ENCODE peak calls at places on chromosomes 5 and 9, in five cellular contexts. W, R, E, K and N are unnamed samples.
A peak's percentile ranks its signal among the peaks of the same experiment; 100 is the strongest.

GRCh38 chr9:112921549-112921948 is 30.9 kb upstream of the SLC46A2 start:
- DNase-seq in W (no peak), R (peak; percentile 38), E (peak; percentile 72), K (no peak), N (peak; percentile 60)

GRCh38 chr9:117734523-117735314 is 30.5 kb downstream of the TLR4 start:
- DNase-seq in W (no peak), R (no peak), E (peak; percentile 33), K (no peak), N (no peak)

GRCh38 chr5:66582499-66582898 is 13.7 kb upstream of the MAST4 start:
- DNase-seq in W (no peak), R (no peak), E (peak; percentile 65), K (no peak), N (no peak)

GRCh38 chr9:98944130-98945074 is 695 bp downstream of the COL15A1 start:
- DNase-seq in W (no peak), R (no peak), E (peak; percentile 21), K (no peak), N (no peak)

GRCh38 chr5:168818586-168818985 is 239.4 kb upstream of the PANK3 start:
- DNase-seq in W (no peak), R (no peak), E (no peak), K (no peak), N (no peak)

GRCh38 chr5:74212336-74212735 is 428.2 kb downstream of the ENC1 start:
- DNase-seq in W (no peak), R (peak; percentile 39), E (peak; percentile 46), K (no peak), N (peak; percentile 56)

GRCh38 chr5:130286971-130287370 is 382.7 kb downstream of the CHSY3 start:
- DNase-seq in W (no peak), R (no peak), E (peak; percentile 63), K (no peak), N (no peak)

GRCh38 chr9:84207443-84208032 is 133.0 kb downstream of the SLC28A3 start:
- DNase-seq in W (no peak), R (no peak), E (peak; percentile 56), K (no peak), N (no peak)

GRCh38 chr9:935348-935965 is 41.0 kb upstream of the DMRT3 start:
- DNase-seq in W (no peak), R (no peak), E (peak; percentile 15), K (no peak), N (no peak)

GRCh38 chr9:764105-764524 is 77.4 kb upstream of the DMRT1 start:
- DNase-seq in W (peak; percentile 71), R (peak; percentile 75), E (peak; percentile 68), K (peak; percentile 35), N (peak; percentile 84)

GRCh38 chr5:51471642-51472041 is 88.4 kb downstream of the ISL1 start:
- DNase-seq in W (no peak), R (no peak), E (no peak), K (no peak), N (no peak)

GRCh38 chr5:51465165-51465564 is 81.9 kb downstream of the ISL1 start:
- DNase-seq in W (peak; percentile 26), R (no peak), E (no peak), K (no peak), N (no peak)

GRCh38 chr5:51466214-51466613 is 83.0 kb downstream of the ISL1 start:
- DNase-seq in W (no peak), R (no peak), E (no peak), K (no peak), N (no peak)

GRCh38 chr5:51472472-51472871 is 89.2 kb downstream of the ISL1 start:
- DNase-seq in W (no peak), R (no peak), E (no peak), K (no peak), N (no peak)

DNA sequence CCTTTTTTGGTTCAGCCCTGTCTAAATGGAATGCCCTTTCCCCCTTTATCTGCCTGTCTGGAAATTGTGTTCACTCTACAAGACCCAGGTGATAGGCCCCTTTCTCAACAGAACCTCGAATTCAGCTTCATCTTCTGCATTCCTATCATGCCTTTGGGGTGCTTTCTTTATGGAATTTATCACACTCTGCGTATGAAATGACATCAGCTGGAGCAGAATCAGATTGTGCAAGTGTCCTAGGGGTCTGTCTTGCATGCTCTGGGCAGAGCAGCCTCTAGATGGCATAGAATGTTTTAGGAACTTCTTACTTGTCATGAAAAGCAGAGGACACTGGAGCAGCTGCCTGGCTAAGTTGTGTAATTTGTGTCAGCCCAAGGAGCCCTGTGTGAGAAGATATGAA is 84.9 kb downstream of the ISL1 start:
- DNase-seq in W (no peak), R (no peak), E (no peak), K (no peak), N (no peak)
- TF ChIP-seq CTCF in W (no peak), R (no peak), E (no peak), K (no peak), N (no peak)

DNA sequence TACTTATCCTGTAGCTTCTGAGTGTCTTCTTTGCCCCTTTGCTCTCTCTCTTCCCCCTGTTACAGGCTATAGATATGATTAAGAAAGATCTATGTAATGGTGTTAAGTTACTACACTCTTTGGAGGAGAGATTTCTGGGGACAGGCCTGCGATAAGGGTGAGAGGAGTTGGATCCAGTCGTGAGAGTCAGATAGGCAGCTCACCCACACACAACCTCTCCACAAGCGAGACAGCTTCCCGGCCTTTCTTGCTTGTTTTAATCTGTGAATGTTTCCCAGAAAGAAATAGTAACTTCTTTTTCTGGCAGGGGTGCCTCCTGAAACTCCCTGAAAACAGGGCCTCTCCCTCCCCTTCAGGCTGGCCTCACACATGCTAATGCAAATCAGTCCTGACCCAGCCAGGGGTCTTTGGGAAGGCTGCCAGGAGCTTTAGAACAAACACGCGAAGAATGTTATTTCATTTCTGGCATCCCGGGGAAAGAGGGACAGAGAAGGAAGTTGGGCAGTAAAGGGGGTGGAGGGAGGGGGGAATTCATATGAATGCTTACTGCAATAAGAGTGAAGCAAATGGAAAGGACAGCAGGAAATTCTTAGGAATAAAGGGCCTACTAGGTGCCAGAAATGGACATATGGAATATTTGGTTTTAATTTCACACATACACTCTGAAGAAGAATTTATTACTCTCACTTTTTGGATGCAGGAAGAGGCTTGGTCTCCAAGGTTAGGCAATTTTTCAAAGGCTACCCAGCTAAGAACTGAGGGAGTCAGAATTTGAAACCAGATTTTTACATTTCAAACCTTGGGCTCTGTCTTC is 215.8 kb upstream of the TRIM32 start:
- DNase-seq in W (no peak), R (no peak), E (peak; percentile 98), K (no peak), N (no peak)
- H3K4me3 ChIP-seq in W (no peak overlapping the region), R (no peak overlapping the region), E (no peak overlapping the region), K (no peak overlapping the region), N (no peak overlapping the region)

GRCh38 chr9:129457325-129457779 is 163.5 kb downstream of the C9orf50 start:
- DNase-seq in W (no peak), R (no peak), E (no peak), K (no peak), N (no peak)
- TF ChIP-seq CTCF in W (no peak), R (no peak), E (no peak), K (no peak), N (no peak)

GRCh38 chr9:76905661-76905983 is 292 bp downstream of the PRUNE2 start:
- DNase-seq in W (no peak), R (no peak), E (no peak), K (no peak), N (no peak)
- H3K4me3 ChIP-seq in W (peak overlapping the region; percentile 60), R (no peak overlapping the region), E (peak overlapping the region; percentile 35), K (no peak overlapping the region), N (no peak overlapping the region)

GRCh38 chr9:36999728-37000333 is 34.2 kb downstream of the PAX5 start:
- DNase-seq in W (no peak), R (no peak), E (no peak), K (no peak), N (peak; percentile 68)
- TF ChIP-seq CTCF in W (no peak), R (no peak), E (peak; percentile 5), K (peak; percentile 19), N (peak; percentile 60)

GRCh38 chr9:122318284-122318683 is 52.5 kb upstream of the PTGS1 start:
- DNase-seq in W (no peak), R (no peak), E (no peak), K (no peak), N (no peak)
- H3K4me3 ChIP-seq in W (no peak overlapping the region), R (no peak overlapping the region), E (no peak overlapping the region), K (no peak overlapping the region), N (no peak overlapping the region)